ENCODE peak calls at places on chromosomes 16 and 17, in nine cellular contexts. P is H54, X is T-helper 2 cell, V is EH, B is neuronal stem cell, J is right lobe of liver, F is mucosa of gallbladder, E is caudate nucleus, H is pons. S is an unnamed sample.

GRCh38 chr17:73420897-73421296 is 109.1 kb upstream of the CDC42EP4 start:
- DNase-seq in P (peak; percentile 77), X (no peak), V (peak; percentile 6), B (no peak), J (no peak), F (no peak), E (no peak), H (no peak), S (no peak)

GRCh38 chr17:61221597-61222471 is 177.8 kb upstream of the TBX2 start:
- DNase-seq in P (no peak), X (peak; percentile 88), V (peak; percentile 44), B (no peak), J (no peak), F (no peak), E (no peak), H (no peak), S (no peak)

GRCh38 chr17:48011405-48012150 is 26.0 kb downstream of the COPZ2 start:
- DNase-seq in P (peak; percentile 72), X (peak; percentile 71), V (peak; percentile 66), B (no peak), J (no peak), F (no peak), E (no peak), H (no peak), S (peak; percentile 26)

GRCh38 chr17:15493031-15493750 is 25.8 kb upstream of the CDRT4 start:
- DNase-seq in P (no peak), X (no peak), V (peak; percentile 31), B (no peak), J (no peak), F (no peak), E (no peak), H (no peak), S (no peak)

GRCh38 chr16:83715217-83715920 is 92.4 kb upstream of the HSBP1 start:
- DNase-seq in P (no peak), X (no peak), V (no peak), B (no peak), J (no peak), F (no peak), E (no peak), H (no peak), S (no peak)

GRCh38 chr17:78839762-78840529 is 668 bp downstream of the USP36 start:
- DNase-seq in P (peak; percentile 25), X (peak; percentile 75), V (peak; percentile 54), B (peak; percentile 29), J (peak; percentile 58), F (peak; percentile 29), E (peak; percentile 58), H (no peak), S (no peak)

GRCh38 chr17:83119987-83120864 is 40.8 kb downstream of the METRNL start:
- DNase-seq in P (no peak), X (peak; percentile 72), V (no peak), B (no peak), J (no peak), F (no peak), E (no peak), H (peak; percentile 7), S (no peak)

GRCh38 chr16:78184554-78185183 is 85.2 kb downstream of the WWOX start:
- DNase-seq in P (no peak), X (no peak), V (peak; percentile 13), B (no peak), J (no peak), F (no peak), E (no peak), H (peak; percentile 44), S (no peak)

GRCh38 chr17:17570207-17570797 is 21.2 kb downstream of the PEMT start:
- DNase-seq in P (peak; percentile 43), X (no peak), V (peak; percentile 61), B (no peak), J (peak; percentile 72), F (peak; percentile 56), E (no peak), H (no peak), S (no peak)

GRCh38 chr17:58332720-58333395 is 4.3 kb upstream of the TSPOAP1 start:
- DNase-seq in P (no peak), X (peak; percentile 88), V (no peak), B (no peak), J (no peak), F (no peak), E (no peak), H (no peak), S (no peak)

GRCh38 chr17:58348038-58348437 is 4.0 kb downstream of the SUPT4H1 start:
- DNase-seq in P (no peak), X (no peak), V (no peak), B (no peak), J (no peak), F (no peak), E (no peak), H (no peak), S (no peak)

GRCh38 chr17:81487487-81488275 is 24.9 kb downstream of the ACTG1 start:
- DNase-seq in P (peak; percentile 90), X (peak; percentile 87), V (peak; percentile 77), B (peak; percentile 75), J (peak; percentile 81), F (peak; percentile 79), E (peak; percentile 74), H (no peak), S (no peak)

GRCh38 chr16:52547001-52547833 is at the start of gene TOX3:
- DNase-seq in P (no peak), X (peak; percentile 3), V (no peak), B (no peak), J (peak; percentile 55), F (peak; percentile 63), E (no peak), H (no peak), S (no peak)

GRCh38 chr17:19237389-19238166 is 412 bp downstream of the EPN2 start:
- DNase-seq in P (peak; percentile 37), X (peak; percentile 35), V (peak; percentile 24), B (peak; percentile 45), J (peak; percentile 54), F (no peak), E (no peak), H (no peak), S (no peak)

GRCh38 chr17:70184770-70185169 is 15.4 kb downstream of the KCNJ2 start:
- DNase-seq in P (no peak), X (no peak), V (peak; percentile 27), B (no peak), J (no peak), F (no peak), E (no peak), H (no peak), S (no peak)

GRCh38 chr17:55607736-55608341 is 96.6 kb upstream of the SMIM36 start:
- DNase-seq in P (no peak), X (no peak), V (peak; percentile 45), B (no peak), J (peak; percentile 54), F (peak; percentile 79), E (no peak), H (no peak), S (no peak)

GRCh38 chr16:3825103-3825502 is 55.4 kb downstream of the CREBBP start:
- DNase-seq in P (no peak), X (peak; percentile 67), V (peak; percentile 85), B (no peak), J (no peak), F (no peak), E (no peak), H (no peak), S (peak; percentile 46)